ENCODE peak calls at places on chromosomes 16 and 17, in five cellular contexts. U is CD8-positive, alpha-beta T cell; E is aorta; X is gastrocnemius medialis; A is IMR-90. C is an unnamed sample.

GRCh38 chr16:62692685-62693084 is 656.4 kb upstream of the CDH8 start:
- DNase-seq in X (no peak), A (no peak), E (no peak), U (no peak), C (no peak)

GRCh38 chr16:1794221-1794871 is 841 bp upstream of the IGFALS start:
- DNase-seq in X (peak; percentile 10), E (no peak), U (no peak), A (no peak), C (no peak)

GRCh38 chr17:2054740-2055493 is at the start of gene HIC1:
- DNase-seq in A (peak; percentile 73), E (peak; percentile 86), U (peak; percentile 64), X (peak; percentile 63), C (no peak)

GRCh38 chr17:31609331-31609730 is 217.9 kb downstream of the RAB11FIP4 start:
- DNase-seq in X (no peak), U (no peak), E (no peak), A (no peak), C (no peak)

GRCh38 chr16:20023190-20023589 is 50.5 kb downstream of the GPR139 start:
- DNase-seq in U (no peak), A (peak; percentile 17), X (no peak), E (no peak), C (no peak)

GRCh38 chr16:27366687-27367462 is 35.1 kb upstream of the IL21R start:
- DNase-seq in A (no peak), X (no peak), E (peak; percentile 63), U (no peak), C (no peak)

GRCh38 chr16:57244767-57245471 is at the start of gene ARL2BP:
- DNase-seq in A (peak; percentile 96), U (peak; percentile 96), E (peak; percentile 99), X (peak; percentile 98), C (peak; percentile 91)

GRCh38 chr17:65043802-65044201 is 12.7 kb downstream of the GNA13 start:
- DNase-seq in X (no peak), A (no peak), U (no peak), E (no peak), C (no peak)

GRCh38 chr16:68786685-68787418 is 49.8 kb downstream of the CDH1 start:
- DNase-seq in A (peak; percentile 44), X (no peak), E (no peak), U (no peak), C (no peak)

GRCh38 chr17:70622382-70623260 is 453.3 kb downstream of the KCNJ2 start:
- DNase-seq in X (peak; percentile 34), A (peak; percentile 18), U (no peak), E (no peak), C (peak; percentile 55)

GRCh38 chr17:44354582-44355309 is 8.9 kb downstream of the FAM171A2 start:
- DNase-seq in A (no peak), X (no peak), E (no peak), U (peak; percentile 51), C (no peak)

GRCh38 chr16:53090591-53091507 is 36.1 kb downstream of the CHD9 start:
- DNase-seq in E (peak; percentile 94), A (peak; percentile 98), X (peak; percentile 98), U (no peak), C (no peak)

GRCh38 chr16:69522732-69523404 is 42.9 kb upstream of the NFAT5 start:
- DNase-seq in X (no peak), E (no peak), A (no peak), U (no peak), C (peak; percentile 47)

GRCh38 chr16:23705517-23705902 is 7.5 kb downstream of the ERN2 start:
- DNase-seq in X (no peak), E (no peak), A (no peak), U (no peak), C (no peak)

GRCh38 chr17:3659541-3660111 is 8.8 kb downstream of the TAX1BP3 start:
- DNase-seq in E (peak; percentile 92), X (peak; percentile 84), U (no peak), A (peak; percentile 83), C (no peak)

GRCh38 chr17:17874478-17874877 is 37.7 kb upstream of the SREBF1 start:
- DNase-seq in E (no peak), U (no peak), X (no peak), A (peak; percentile 92), C (no peak)

DNA sequence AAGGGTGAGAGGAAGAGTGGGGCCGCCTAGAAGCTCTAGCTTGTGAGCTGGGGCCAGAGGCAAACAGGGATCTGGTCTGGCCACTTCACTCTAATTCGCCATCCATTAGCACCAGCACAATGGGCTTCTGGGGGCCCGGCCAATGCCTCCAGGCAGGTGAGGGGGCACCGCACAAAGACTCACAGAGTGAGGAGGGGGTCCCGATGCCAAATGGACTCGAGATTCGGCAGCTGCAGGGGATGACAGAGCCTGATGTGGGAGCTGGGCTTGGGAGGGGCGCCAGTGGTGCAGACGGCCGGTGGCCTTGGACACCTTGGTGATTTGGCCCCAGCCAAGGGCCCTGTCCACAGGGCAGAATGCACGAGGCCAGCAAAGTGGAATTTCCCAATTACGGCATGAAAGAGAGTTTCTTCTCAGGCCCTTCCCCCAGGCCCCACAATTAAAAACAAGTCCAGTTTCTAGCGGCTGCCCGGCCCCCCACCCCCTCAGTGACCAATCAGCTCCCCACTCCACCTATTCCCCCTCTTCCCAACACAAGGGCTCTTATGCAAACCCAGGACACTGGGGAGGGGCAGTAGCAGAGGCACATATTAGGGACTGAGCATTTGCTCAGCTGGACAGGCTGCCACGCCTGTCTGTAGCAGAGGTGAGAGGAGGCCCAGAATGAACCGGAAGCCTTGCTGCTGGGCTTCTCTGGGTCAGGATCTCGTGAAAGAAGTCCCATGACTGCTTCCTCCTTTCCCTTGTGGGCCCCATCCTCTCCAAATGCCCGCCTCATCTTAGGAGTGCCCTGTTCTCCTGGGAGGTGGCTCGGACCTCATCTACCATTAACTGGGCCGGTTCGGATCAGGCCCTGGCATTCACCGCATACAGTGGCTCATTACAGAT is 39.4 kb upstream of the MTSS2 start:
- DNase-seq in A (no peak), X (peak; percentile 71), E (no peak), U (no peak), C (no peak)
- H3K27ac ChIP-seq in A (peak overlapping the region; percentile 60), X (peak overlapping the region; percentile 80), E (no peak overlapping the region), U (no peak overlapping the region), C (no peak overlapping the region)

DNA sequence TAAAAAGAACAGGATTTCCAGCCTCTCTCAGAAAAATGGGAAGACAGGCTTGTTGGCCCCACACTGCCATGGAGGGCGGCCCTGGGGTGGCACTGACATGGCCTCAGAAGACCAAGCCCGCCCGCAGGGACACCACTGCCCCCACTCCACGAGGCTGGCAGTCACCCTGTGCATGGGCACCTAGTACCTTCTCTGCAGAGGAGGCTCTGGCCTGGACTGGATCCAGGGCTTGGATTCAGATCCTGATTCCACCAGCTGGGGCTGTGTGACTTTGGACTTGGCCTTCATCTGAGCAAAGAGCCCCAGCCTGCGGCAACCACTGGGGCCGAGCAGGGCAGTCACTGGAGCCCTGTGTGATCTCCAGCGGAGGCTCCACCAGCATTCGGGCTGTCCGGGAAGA is 16.8 kb upstream of the FASN start:
- DNase-seq in A (no peak), E (no peak), X (no peak), U (no peak), C (no peak)
- H3K27ac ChIP-seq in A (no peak overlapping the region), E (no peak overlapping the region), X (no peak overlapping the region), U (no peak overlapping the region), C (no peak overlapping the region)

GRCh38 chr17:50440838-50441829 is 15.1 kb downstream of the ACSF2 start:
- DNase-seq in E (no peak), X (no peak), U (no peak), A (no peak), C (no peak)

GRCh38 chr17:50443492-50444051 is 17.6 kb downstream of the ACSF2 start:
- DNase-seq in E (no peak), X (peak; percentile 48), U (no peak), A (peak; percentile 19), C (no peak)

GRCh38 chr17:50439008-50439407 is 13.0 kb downstream of the ACSF2 start:
- DNase-seq in U (no peak), A (no peak), E (no peak), X (no peak), C (no peak)

GRCh38 chr17:50437409-50437808 is 11.4 kb downstream of the ACSF2 start:
- DNase-seq in E (no peak), A (no peak), U (no peak), X (no peak), C (no peak)

DNA sequence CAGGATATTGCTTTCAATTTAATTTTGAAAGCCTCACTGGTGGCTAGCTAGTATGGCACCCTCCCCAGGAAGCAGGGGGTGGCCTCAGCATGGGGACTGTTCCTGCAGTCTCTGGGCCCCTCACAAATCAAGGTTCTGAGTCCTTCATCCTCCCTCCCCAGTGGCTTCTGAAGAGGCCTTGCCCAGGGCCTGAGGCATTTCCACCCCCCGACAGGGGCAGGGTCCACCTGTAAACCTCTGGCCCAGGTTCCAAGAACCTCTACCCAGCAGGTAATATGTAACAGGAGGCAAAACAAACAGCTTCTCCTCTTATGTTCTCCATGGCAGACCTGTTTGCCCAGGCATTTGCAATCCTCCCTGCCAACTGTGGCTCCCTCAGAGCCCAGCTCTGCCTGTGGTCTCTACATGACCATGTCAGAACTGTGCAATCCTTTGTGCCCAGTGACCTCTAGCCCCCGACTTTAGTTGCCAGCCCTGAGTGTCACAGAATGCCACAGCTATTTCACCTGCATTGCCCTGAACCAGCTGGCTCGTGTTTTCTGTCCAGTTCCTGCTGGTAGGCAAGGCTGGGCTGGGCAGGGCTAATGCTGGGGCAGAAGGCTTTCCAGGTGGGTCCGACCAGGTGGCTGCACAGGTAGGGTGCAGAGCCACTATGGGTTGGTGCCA is 14.3 kb downstream of the ACSF2 start:
- DNase-seq in A (no peak), U (no peak), X (peak; percentile 48), E (no peak), C (no peak)
- H3K27ac ChIP-seq in A (no peak overlapping the region), U (no peak overlapping the region), X (peak overlapping the region; percentile 76), E (no peak overlapping the region), C (no peak overlapping the region)

DNA sequence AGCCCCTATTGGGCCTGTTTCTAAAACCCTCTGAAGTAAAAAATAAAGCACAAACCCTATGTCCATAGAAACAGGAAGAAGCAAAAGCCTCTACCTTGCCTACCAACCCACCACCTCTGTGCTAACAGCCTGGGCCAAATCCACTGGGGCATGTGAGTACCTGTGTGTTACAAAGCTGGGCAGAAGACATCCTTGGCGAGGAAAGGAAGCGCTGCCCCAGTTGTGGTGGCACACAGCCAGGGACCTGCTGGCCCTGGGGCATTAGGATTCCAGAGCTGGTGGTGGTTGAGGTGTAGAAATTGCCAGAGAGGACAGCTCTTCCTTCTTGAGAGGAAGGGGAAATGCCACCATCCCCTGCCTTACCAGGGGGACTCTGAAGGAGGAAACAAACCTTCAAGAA is 30.0 kb downstream of the MYO18A start:
- DNase-seq in A (no peak), U (no peak), E (no peak), X (no peak), C (no peak)
- H3K27ac ChIP-seq in A (no peak overlapping the region), U (no peak overlapping the region), E (no peak overlapping the region), X (no peak overlapping the region), C (no peak overlapping the region)

DNA sequence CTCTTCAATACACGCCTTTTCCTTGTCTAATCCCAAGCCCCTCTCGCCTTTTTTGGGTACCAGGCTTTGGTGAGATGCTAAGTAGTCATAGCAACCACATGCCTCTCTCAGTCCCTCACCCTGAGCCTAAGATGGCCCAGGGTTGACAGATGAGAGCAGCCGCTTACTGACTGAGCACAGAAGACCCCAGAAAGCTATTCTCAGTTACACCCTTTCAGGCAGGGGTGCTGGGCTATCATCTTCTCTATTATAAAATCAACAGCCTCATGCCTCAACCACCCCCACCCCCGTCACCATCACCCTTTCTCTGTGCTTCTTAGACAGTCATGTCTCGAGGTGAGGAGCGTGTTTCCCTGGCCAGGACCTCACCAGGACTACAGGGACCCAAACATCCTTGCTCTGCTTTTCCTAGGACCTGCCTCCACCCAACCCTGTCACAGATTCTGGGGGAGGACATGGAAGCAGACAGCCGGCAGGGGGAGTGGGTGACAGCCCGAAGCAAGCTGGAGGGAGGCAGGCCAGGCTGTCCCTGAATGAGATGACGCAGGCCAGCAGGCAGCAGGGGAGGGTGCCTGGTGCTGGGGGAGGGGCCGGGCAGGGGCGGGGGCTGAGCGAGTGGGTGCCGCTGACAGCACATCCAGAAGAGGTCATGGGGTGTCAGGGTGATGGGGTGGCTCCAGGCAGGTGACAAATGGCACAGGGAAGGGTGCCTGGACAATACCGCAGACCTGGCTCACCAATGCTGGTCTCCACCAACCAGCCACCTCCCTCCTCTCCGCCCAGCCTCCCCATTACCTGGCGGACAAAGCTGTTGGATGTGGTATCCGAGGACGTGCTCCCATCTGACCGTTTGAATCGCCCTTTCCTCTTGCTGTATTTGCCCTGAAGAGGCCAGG is 3.1 kb downstream of the CACNB1 start:
- DNase-seq in A (peak; percentile 67), E (peak; percentile 84), X (peak; percentile 96), U (no peak), C (no peak)
- H3K27ac ChIP-seq in A (no peak overlapping the region), E (no peak overlapping the region), X (peak overlapping the region; percentile 92), U (no peak overlapping the region), C (no peak overlapping the region)